ENCODE peak calls at places on chromosomes 7 and 10, in ten cellular contexts. P is GM04504; I is pulmonary artery endothelial cell; T is T-helper 9 cell; N is EH; K is hypothalamus; C is activated effector memory CD4-positive, alpha-beta T cell treated with anti-CD3 and anti-CD28 coated beads, Interleukin-2, amount 50 U/mL, for 16 hours; G is BE2C; U is GM23248; Z is foreskin keratinocyte. L is an unnamed sample.

GRCh38 chr7:29398011-29398410 is 165.6 kb upstream of the PRR15 start:
- DNase-seq in P (no peak), I (no peak), T (no peak), N (no peak), K (no peak), C (no peak), G (no peak), U (no peak), Z (no peak), L (no peak)

GRCh38 chr7:128352138-128352537 is 8.4 kb upstream of the RBM28 start:
- DNase-seq in P (no peak), I (peak; percentile 7), T (no peak), N (peak; percentile 37), K (no peak), C (peak; percentile 70), G (peak; percentile 17), U (peak; percentile 55), Z (no peak), L (peak; percentile 80)

GRCh38 chr10:19929466-19930140 is 113.4 kb downstream of the PLXDC2 start:
- DNase-seq in P (no peak), I (no peak), T (no peak), N (no peak), K (no peak), C (no peak), G (no peak), U (peak; percentile 74), Z (peak; percentile 73), L (no peak)

GRCh38 chr7:95596183-95597135 is at the start of gene PDK4:
- DNase-seq in P (peak; percentile 62), I (peak; percentile 55), T (no peak), N (peak; percentile 67), K (peak; percentile 93), C (no peak), G (peak; percentile 22), U (peak; percentile 92), Z (no peak), L (peak; percentile 96)

GRCh38 chr10:131084791-131085585 is 226.5 kb downstream of the TCERG1L start:
- DNase-seq in P (no peak), I (no peak), T (no peak), N (no peak), K (no peak), C (no peak), G (no peak), U (no peak), Z (no peak), L (no peak)

GRCh38 chr7:108083980-108084379 is 46.2 kb downstream of the LAMB4 start:
- DNase-seq in P (no peak), I (no peak), T (no peak), N (peak; percentile 74), K (no peak), C (no peak), G (no peak), U (peak; percentile 52), Z (no peak), L (no peak)

GRCh38 chr7:70834424-70834823 is 297.5 kb upstream of the GALNT17 start:
- DNase-seq in P (no peak), I (no peak), T (no peak), N (no peak), K (no peak), C (no peak), G (no peak), U (no peak), Z (no peak), L (no peak)

GRCh38 chr10:129467346-129468119 is 492 bp downstream of the MGMT start:
- DNase-seq in P (no peak), I (no peak), T (no peak), N (peak; percentile 5), K (no peak), C (no peak), G (no peak), U (peak; percentile 52), Z (no peak), L (no peak)

GRCh38 chr10:93852721-93853120 is 41.1 kb upstream of the SLC35G1 start:
- DNase-seq in P (no peak), I (no peak), T (no peak), N (no peak), K (no peak), C (no peak), G (no peak), U (no peak), Z (no peak), L (no peak)

GRCh38 chr10:16968722-16969055 is 151.5 kb upstream of the RSU1 start:
- DNase-seq in P (no peak), I (no peak), T (no peak), N (no peak), K (no peak), C (no peak), G (no peak), U (peak; percentile 78), Z (no peak), L (no peak)

GRCh38 chr10:110843796-110844616 is 27.7 kb upstream of the PDCD4 start:
- DNase-seq in P (no peak), I (no peak), T (no peak), N (no peak), K (no peak), C (no peak), G (no peak), U (no peak), Z (no peak), L (no peak)

GRCh38 chr7:31782411-31782991 is 95.5 kb downstream of the PPP1R17 start:
- DNase-seq in P (peak; percentile 20), I (peak; percentile 1), T (no peak), N (peak; percentile 78), K (no peak), C (no peak), G (peak; percentile 11), U (peak; percentile 88), Z (peak; percentile 69), L (no peak)

GRCh38 chr7:154871928-154872750 is 130.8 kb downstream of the PAXIP1 start:
- DNase-seq in P (no peak), I (no peak), T (no peak), N (no peak), K (no peak), C (no peak), G (no peak), U (no peak), Z (no peak), L (peak; percentile 45)

GRCh38 chr10:75431180-75432111 is at the start of gene LRMDA:
- DNase-seq in P (no peak), I (no peak), T (no peak), N (no peak), K (peak; percentile 5), C (peak; percentile 21), G (no peak), U (peak; percentile 53), Z (no peak), L (peak; percentile 80)

GRCh38 chr10:133357293-133358151 is at the start of gene FUOM:
- DNase-seq in P (no peak), I (no peak), T (peak; percentile 68), N (peak; percentile 69), K (no peak), C (peak; percentile 89), G (peak; percentile 81), U (peak; percentile 70), Z (no peak), L (no peak)

GRCh38 chr7:42491106-42491505 is 254.1 kb upstream of the GLI3 start:
- DNase-seq in P (no peak), I (no peak), T (no peak), N (no peak), K (no peak), C (no peak), G (no peak), U (no peak), Z (no peak), L (no peak)

GRCh38 chr10:86385806-86386205 is 19.2 kb upstream of the GRID1 start:
- DNase-seq in P (no peak), I (no peak), T (no peak), N (no peak), K (no peak), C (peak; percentile 12), G (no peak), U (no peak), Z (no peak), L (no peak)

GRCh38 chr7:100126239-100126930 is 382 bp upstream of the MBLAC1 start:
- DNase-seq in P (no peak), I (no peak), T (no peak), N (no peak), K (no peak), C (no peak), G (no peak), U (peak; percentile 12), Z (no peak), L (no peak)

GRCh38 chr7:155884225-155885161 is 72.2 kb upstream of the SHH start:
- DNase-seq in P (no peak), I (no peak), T (no peak), N (no peak), K (no peak), C (peak; percentile 48), G (no peak), U (no peak), Z (no peak), L (no peak)

GRCh38 chr10:7251696-7252465 is 159.0 kb downstream of the SFMBT2 start:
- DNase-seq in P (no peak), I (no peak), T (no peak), N (no peak), K (no peak), C (no peak), G (peak; percentile 83), U (no peak), Z (no peak), L (peak; percentile 79)

GRCh38 chr7:70619659-70620058 is 512.3 kb upstream of the GALNT17 start:
- DNase-seq in P (no peak), I (no peak), T (no peak), N (no peak), K (no peak), C (no peak), G (no peak), U (no peak), Z (no peak), L (no peak)

L was measured in kidney.